ENCODE peak calls at places on chromosomes 7 and 10, in five cellular contexts. One of them, this sample, is unnamed.

GRCh38 chr10:115417585-115418265 is 324.6 kb downstream of the ATRNL1 start:
- DNase-seq in ovary: no peak
- DNase-seq in spleen: no peak
- DNase-seq in sigmoid colon: peak; percentile 44
- DNase-seq in adrenal gland: no peak
- DNase-seq in this sample: peak; percentile 43

GRCh38 chr10:6987536-6987945 is 407.5 kb upstream of the PRKCQ start:
- DNase-seq in ovary: no peak
- DNase-seq in spleen: no peak
- DNase-seq in adrenal gland: no peak
- DNase-seq in sigmoid colon: no peak
- DNase-seq in this sample: no peak

GRCh38 chr10:69459893-69460575 is 8.8 kb downstream of the TSPAN15 start:
- DNase-seq in sigmoid colon: no peak
- DNase-seq in adrenal gland: no peak
- DNase-seq in ovary: no peak
- DNase-seq in spleen: peak; percentile 65
- DNase-seq in this sample: no peak

GRCh38 chr7:6650086-6650485 is 13.0 kb downstream of the ZNF316 start:
- DNase-seq in spleen: peak; percentile 42
- DNase-seq in ovary: no peak
- DNase-seq in adrenal gland: no peak
- DNase-seq in sigmoid colon: peak; percentile 46
- DNase-seq in this sample: no peak

GRCh38 chr7:43879477-43879876 is 10.2 kb upstream of the MRPS24 start:
- DNase-seq in spleen: no peak
- DNase-seq in ovary: no peak
- DNase-seq in sigmoid colon: no peak
- DNase-seq in adrenal gland: no peak
- DNase-seq in this sample: no peak

GRCh38 chr7:136036336-136036735 is 59.2 kb upstream of the MTPN start:
- DNase-seq in sigmoid colon: no peak
- DNase-seq in spleen: no peak
- DNase-seq in ovary: no peak
- DNase-seq in adrenal gland: no peak
- DNase-seq in this sample: no peak

GRCh38 chr10:103609231-103610082 is 116.0 kb downstream of the NEURL1 start:
- DNase-seq in ovary: no peak
- DNase-seq in sigmoid colon: no peak
- DNase-seq in spleen: no peak
- DNase-seq in adrenal gland: no peak
- DNase-seq in this sample: peak; percentile 24

GRCh38 chr7:68691261-68692216 is 906.7 kb upstream of the AUTS2 start:
- DNase-seq in adrenal gland: peak; percentile 81
- DNase-seq in ovary: no peak
- DNase-seq in spleen: no peak
- DNase-seq in sigmoid colon: no peak
- DNase-seq in this sample: no peak

GRCh38 chr10:88062385-88062784 is 199.0 kb downstream of the PTEN start:
- DNase-seq in sigmoid colon: no peak
- DNase-seq in ovary: no peak
- DNase-seq in adrenal gland: no peak
- DNase-seq in spleen: no peak
- DNase-seq in this sample: no peak

GRCh38 chr7:89334785-89335184 is 539.2 kb upstream of the TEX47 start:
- DNase-seq in spleen: no peak
- DNase-seq in ovary: no peak
- DNase-seq in sigmoid colon: no peak
- DNase-seq in adrenal gland: no peak
- DNase-seq in this sample: no peak

GRCh38 chr10:1309237-1309968 is 253.2 kb downstream of the WDR37 start:
- DNase-seq in spleen: no peak
- DNase-seq in adrenal gland: no peak
- DNase-seq in ovary: no peak
- DNase-seq in sigmoid colon: no peak
- DNase-seq in this sample: no peak
- TF ChIP-seq POLR2A in spleen: no peak
- TF ChIP-seq POLR2A in adrenal gland: no peak
- TF ChIP-seq POLR2A in ovary: no peak
- TF ChIP-seq POLR2A in sigmoid colon: no peak
- TF ChIP-seq POLR2A in this sample: no peak

DNA sequence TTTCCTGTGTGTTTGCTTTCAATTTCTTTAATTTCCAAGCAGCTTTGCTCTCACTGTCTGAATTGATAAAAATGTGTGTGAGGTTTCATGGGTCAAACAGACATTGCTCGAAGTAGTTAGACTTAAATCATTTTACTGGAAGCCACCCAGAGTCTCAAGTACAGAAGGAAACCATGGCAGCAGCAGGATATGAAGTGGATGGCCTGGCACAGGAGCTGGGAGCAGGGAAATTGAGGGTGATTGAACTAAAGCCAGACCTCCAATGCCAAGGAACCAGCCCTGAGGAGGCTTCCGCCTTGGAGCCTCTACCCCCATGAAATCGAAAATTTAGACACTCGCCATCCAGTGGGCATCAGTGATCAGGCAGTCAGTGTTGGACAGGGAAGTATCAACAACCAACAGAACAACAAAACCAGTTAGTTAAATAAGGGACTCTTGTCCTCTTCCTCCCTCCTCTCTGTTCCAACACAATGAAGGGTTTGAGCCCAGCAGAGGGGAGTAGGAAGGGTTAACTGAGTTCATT is 156.5 kb downstream of the SLC16A9 start:
- DNase-seq in ovary: no peak
- DNase-seq in adrenal gland: no peak
- DNase-seq in spleen: no peak
- DNase-seq in sigmoid colon: no peak
- DNase-seq in this sample: no peak
- TF ChIP-seq POLR2A in ovary: no peak
- TF ChIP-seq POLR2A in adrenal gland: no peak
- TF ChIP-seq POLR2A in spleen: no peak
- TF ChIP-seq POLR2A in sigmoid colon: no peak
- TF ChIP-seq POLR2A in this sample: no peak

DNA sequence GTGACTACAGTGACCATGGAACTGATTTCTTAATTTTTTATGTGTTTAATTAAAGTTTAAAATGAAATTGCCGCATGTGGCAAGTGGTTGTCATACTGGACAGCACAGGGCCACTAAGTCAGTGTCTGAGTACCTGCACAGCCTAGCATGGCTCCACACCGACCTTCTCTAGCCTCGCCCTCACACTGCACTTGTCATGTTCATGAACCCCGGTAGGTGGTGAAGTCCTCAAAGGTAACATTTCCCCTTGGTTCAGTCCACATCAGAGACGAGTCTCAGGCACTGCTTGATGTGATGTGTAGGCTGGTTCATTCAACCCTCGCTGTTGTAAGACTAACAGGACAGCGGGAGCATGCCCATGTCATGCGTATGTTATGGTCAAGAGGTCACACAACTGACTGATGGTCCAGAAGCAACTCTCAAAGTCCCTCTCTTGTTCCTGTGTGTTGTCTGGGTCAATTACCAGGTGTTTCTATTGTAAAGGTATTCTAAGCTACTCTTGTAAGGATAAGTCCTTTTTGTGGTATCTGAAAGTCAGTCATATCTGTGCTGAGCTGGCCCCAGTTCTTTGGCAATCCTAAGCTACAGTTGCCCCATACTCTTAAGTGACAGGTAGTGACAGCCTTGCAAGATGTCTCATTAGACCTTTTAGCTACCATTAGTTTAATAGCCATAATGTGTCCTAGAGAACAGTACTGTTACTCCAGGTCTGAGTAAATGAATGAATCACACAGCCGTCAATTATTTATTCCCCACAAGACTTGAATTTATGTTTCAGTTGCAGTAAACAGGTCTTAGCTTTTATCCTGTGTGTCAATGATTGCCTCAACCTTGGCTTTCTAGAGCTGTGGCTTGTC is 32.9 kb upstream of the ZC3HAV1L start:
- DNase-seq in spleen: no peak
- DNase-seq in ovary: no peak
- DNase-seq in sigmoid colon: no peak
- DNase-seq in adrenal gland: no peak
- DNase-seq in this sample: no peak
- TF ChIP-seq POLR2A in spleen: no peak
- TF ChIP-seq POLR2A in ovary: no peak
- TF ChIP-seq POLR2A in sigmoid colon: no peak
- TF ChIP-seq POLR2A in adrenal gland: no peak
- TF ChIP-seq POLR2A in this sample: no peak

DNA sequence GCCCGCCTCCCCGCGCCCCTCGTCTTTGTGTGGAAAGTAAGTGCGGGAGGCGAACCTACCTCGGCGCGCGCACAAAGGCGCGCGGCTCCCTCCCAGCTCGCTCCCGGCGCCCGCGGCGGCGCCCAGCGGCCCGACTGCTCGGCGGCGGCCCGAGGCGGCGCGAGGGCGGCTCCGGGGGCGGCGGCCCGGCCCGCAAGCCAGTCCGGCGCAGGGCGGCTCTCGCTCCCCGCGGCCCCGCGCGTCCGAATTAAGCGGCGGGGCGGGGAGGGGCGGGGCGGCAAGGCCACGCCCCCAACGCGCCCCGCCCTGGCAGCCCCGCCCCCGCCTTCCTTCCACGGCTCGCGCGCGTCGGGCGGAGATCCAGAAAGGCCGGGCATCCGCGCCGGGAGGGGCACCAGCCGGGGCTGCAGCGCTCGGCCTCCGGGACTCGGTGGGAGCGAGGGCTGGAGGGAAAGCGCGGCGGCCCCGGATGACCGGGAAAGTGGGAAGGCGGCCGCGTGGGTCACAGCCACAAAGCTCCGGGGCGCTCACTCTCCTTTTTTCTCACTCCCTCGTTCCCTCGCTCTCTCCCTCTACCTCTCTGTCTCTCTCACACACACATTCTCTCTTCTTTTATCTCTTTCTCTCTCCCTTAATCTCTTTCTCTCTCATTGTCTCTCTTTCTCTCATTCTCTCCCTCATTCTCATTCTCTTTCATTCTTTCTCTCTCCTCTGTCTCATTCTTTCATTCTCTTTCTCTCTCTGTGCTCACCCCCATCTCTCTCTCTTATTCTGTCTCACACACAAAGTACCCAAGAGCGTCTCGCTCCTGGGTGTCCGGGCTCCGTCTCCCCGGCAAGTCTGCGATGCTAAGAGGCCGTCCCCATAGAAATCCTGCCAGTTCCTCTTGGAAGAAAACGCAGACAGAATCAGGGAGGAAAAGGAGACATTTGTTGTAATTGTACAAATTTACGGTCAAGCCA is 170.2 kb downstream of the FAM107B start:
- DNase-seq in spleen: peak; percentile 95
- DNase-seq in adrenal gland: peak; percentile 88
- DNase-seq in sigmoid colon: peak; percentile 90
- DNase-seq in ovary: peak; percentile 78
- DNase-seq in this sample: peak; percentile 76
- TF ChIP-seq POLR2A in spleen: no peak
- TF ChIP-seq POLR2A in adrenal gland: peak; percentile 68
- TF ChIP-seq POLR2A in sigmoid colon: no peak
- TF ChIP-seq POLR2A in ovary: no peak
- TF ChIP-seq POLR2A in this sample: no peak

This sample was measured in erythroblast.